ENCODE peak calls at places on chromosomes 4 and X, in seven cellular contexts. S is HepG2, N is H1, D is SK-N-SH, K is GM12891, E is K562, A is GM12878. H is an unnamed sample.

GRCh38 chr4:33407496-33407895 is 2687.3 kb downstream of the PCDH7 start:
- DNase-seq in S (no peak), N (no peak), D (no peak), K (no peak), E (no peak), A (no peak), H (no peak)

GRCh38 chrX:153495362-153495751 is 577 bp downstream of the BGN start:
- DNase-seq in S (no peak), N (no peak), D (no peak), K (no peak), E (no peak), A (no peak), H (no peak)

GRCh38 chrX:63250253-63250868 is 100.8 kb downstream of the SPIN4 start:
- DNase-seq in S (peak; percentile 61), N (no peak), D (peak; percentile 42), K (no peak), E (peak; percentile 15), A (peak; percentile 60), H (no peak)

GRCh38 chrX:41559662-41560061 is 112.5 kb downstream of the NYX start:
- DNase-seq in S (no peak), N (no peak), D (no peak), K (no peak), E (peak; percentile 29), A (no peak), H (no peak)

GRCh38 chr4:22237155-22237751 is 278.6 kb downstream of the ADGRA3 start:
- DNase-seq in S (peak; percentile 15), N (peak; percentile 94), D (peak; percentile 29), K (no peak), E (no peak), A (no peak), H (no peak)

GRCh38 chrX:136028383-136028984 is 43.2 kb downstream of the SLC9A6 start:
- DNase-seq in S (peak; percentile 23), N (no peak), D (peak; percentile 47), K (no peak), E (peak; percentile 16), A (no peak), H (no peak)

GRCh38 chr4:179624768-179625181 is 2182.5 kb upstream of the AGA start:
- DNase-seq in S (no peak), N (no peak), D (no peak), K (no peak), E (no peak), A (no peak), H (no peak)

GRCh38 chr4:146346276-146346675 is 131.9 kb downstream of the REELD1 start:
- DNase-seq in S (no peak), N (no peak), D (no peak), K (no peak), E (no peak), A (no peak), H (no peak)

GRCh38 chr4:54717694-54718093 is 59.9 kb downstream of the KIT start:
- DNase-seq in S (no peak), N (no peak), D (no peak), K (no peak), E (no peak), A (no peak), H (no peak)

GRCh38 chr4:150950657-150951056 is 64.4 kb downstream of the LRBA start:
- DNase-seq in S (peak; percentile 21), N (no peak), D (no peak), K (no peak), E (peak; percentile 32), A (no peak), H (no peak)

GRCh38 chr4:129352480-129352879 is 256.5 kb downstream of the C4orf33 start:
- DNase-seq in S (no peak), N (no peak), D (no peak), K (no peak), E (no peak), A (no peak), H (no peak)

GRCh38 chr4:55611358-55612059 is 19.5 kb upstream of the PDCL2 start:
- DNase-seq in S (no peak), N (no peak), D (no peak), K (no peak), E (no peak), A (no peak), H (no peak)

GRCh38 chrX:119809185-119809666 is 17.8 kb upstream of the RPL39 start:
- DNase-seq in S (no peak), N (no peak), D (no peak), K (no peak), E (peak; percentile 76), A (no peak), H (no peak)

GRCh38 chrX:11864171-11864570 is 106.1 kb downstream of the MSL3 start:
- DNase-seq in S (no peak), N (no peak), D (no peak), K (no peak), E (no peak), A (no peak), H (no peak)

GRCh38 chrX:122517781-122518180 is 666.3 kb upstream of the GRIA3 start:
- DNase-seq in S (no peak), N (no peak), D (no peak), K (no peak), E (no peak), A (no peak), H (no peak)

GRCh38 chr4:18075823-18076433 is 54.4 kb upstream of the LCORL start:
- DNase-seq in S (peak; percentile 56), N (peak; percentile 54), D (peak; percentile 6), K (no peak), E (peak; percentile 48), A (no peak), H (no peak)

GRCh38 chr4:122963222-122963621 is 40.8 kb upstream of the NUDT6 start:
- DNase-seq in S (no peak), N (no peak), D (no peak), K (no peak), E (no peak), A (no peak), H (no peak)

GRCh38 chrX:12065251-12065650 is 73.0 kb upstream of the FRMPD4 start:
- DNase-seq in S (no peak), N (peak; percentile 41), D (no peak), K (no peak), E (no peak), A (no peak), H (no peak)

GRCh38 chr4:78222575-78223186 is 165.6 kb downstream of the FRAS1 start:
- DNase-seq in S (no peak), N (no peak), D (no peak), K (no peak), E (no peak), A (no peak), H (no peak)

GRCh38 chr4:154492288-154492687 is 689 bp upstream of the DCHS2 start:
- DNase-seq in S (no peak), N (no peak), D (peak; percentile 8), K (no peak), E (no peak), A (no peak), H (no peak)

GRCh38 chr4:76308548-76308947 is 2.0 kb downstream of the STBD1 start:
- DNase-seq in S (peak; percentile 87), N (no peak), D (peak; percentile 28), K (no peak), E (peak; percentile 47), A (no peak), H (no peak)

GRCh38 chrX:10041383-10041782 is 74.2 kb downstream of the CLDN34 start:
- DNase-seq in S (no peak), N (no peak), D (no peak), K (no peak), E (no peak), A (no peak), H (no peak)

GRCh38 chr4:105106416-105106815 is 40.3 kb upstream of the TET2 start:
- DNase-seq in S (no peak), N (no peak), D (no peak), K (no peak), E (no peak), A (no peak), H (no peak)

GRCh38 chrX:843306-843705 is 212.7 kb downstream of the SHOX start:
- DNase-seq in S (no peak), N (peak; percentile 52), D (no peak), K (no peak), E (no peak), A (no peak), H (no peak)
- TF ChIP-seq TAF1 in S (no peak), N (no peak), D (no peak), K (no peak), E (no peak), A (no peak), H (no peak)

GRCh38 chrX:2645563-2645962 is 45.5 kb upstream of the CD99 start:
- DNase-seq in S (no peak), N (no peak), D (no peak), K (no peak), E (no peak), A (no peak), H (no peak)

GRCh38 chrX:2650037-2650436 is 41.1 kb upstream of the CD99 start:
- DNase-seq in S (no peak), N (no peak), D (no peak), K (no peak), E (no peak), A (no peak), H (no peak)

GRCh38 chrX:2652106-2652505 is 39.0 kb upstream of the CD99 start:
- DNase-seq in S (no peak), N (peak; percentile 63), D (no peak), K (no peak), E (no peak), A (no peak), H (no peak)

GRCh38 chrX:2650865-2651264 is 40.2 kb upstream of the CD99 start:
- DNase-seq in S (no peak), N (no peak), D (no peak), K (no peak), E (no peak), A (no peak), H (no peak)

GRCh38 chrX:2647627-2648026 is 43.5 kb upstream of the CD99 start:
- DNase-seq in S (no peak), N (no peak), D (no peak), K (no peak), E (no peak), A (no peak), H (no peak)
- TF ChIP-seq TAF1 in S (no peak), N (no peak), D (no peak), K (no peak), E (no peak), A (no peak), H (no peak)

DNA sequence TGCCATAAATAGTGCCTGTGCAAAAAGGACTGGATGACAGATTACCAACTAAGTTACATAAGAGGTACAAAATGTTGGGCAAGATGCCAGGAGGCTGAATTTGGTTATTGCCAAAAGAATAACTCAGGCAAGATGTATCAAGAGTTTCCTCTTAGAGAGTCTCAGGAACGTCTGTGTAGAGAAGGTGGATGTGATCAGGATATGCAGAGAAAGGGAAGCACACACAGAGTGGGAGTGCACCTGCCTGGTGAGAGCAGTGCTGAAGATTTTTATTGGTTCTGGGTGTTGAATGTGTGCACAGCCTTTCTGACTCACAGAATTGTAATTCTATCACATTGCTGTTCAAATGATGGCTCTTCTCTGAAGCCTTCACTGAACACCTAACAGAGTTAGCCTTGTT is 156.8 kb upstream of the HS3ST1 start:
- DNase-seq in S (no peak), N (no peak), D (no peak), K (no peak), E (no peak), A (no peak), H (no peak)
- TF ChIP-seq TAF1 in S (no peak), N (no peak), D (no peak), K (no peak), E (no peak), A (no peak), H (no peak)

GRCh38 chr4:68597489-68597888 is 21.4 kb upstream of the UGT2B17 start:
- DNase-seq in S (peak; percentile 65), N (no peak), D (no peak), K (no peak), E (no peak), A (no peak), H (no peak)

GRCh38 chr4:68594678-68595077 is 18.6 kb upstream of the UGT2B17 start:
- DNase-seq in S (no peak), N (no peak), D (no peak), K (no peak), E (no peak), A (no peak), H (no peak)

GRCh38 chr4:68599150-68599549 is 23.0 kb upstream of the UGT2B17 start:
- DNase-seq in S (peak; percentile 57), N (no peak), D (no peak), K (no peak), E (no peak), A (no peak), H (no peak)
- TF ChIP-seq TAF1 in S (no peak), N (no peak), D (no peak), K (no peak), E (no peak), A (no peak), H (no peak)

H was measured in GM12892.